ENCODE peak calls at places on chromosomes 4 and X, in seven cellular contexts. One of them, this sample, is unnamed.
A peak's percentile ranks its signal among the peaks of the same experiment; 100 is the strongest.

GRCh38 chrX:38142598-38142997 is 78.1 kb downstream of the SRPX start:
- DNase-seq in hypothalamus: no peak
- DNase-seq in activated naive CD8-positive, alpha-beta T cell treated with anti-CD3 and anti-CD28 coated beads, Interleukin-2, amount 50 U/mL, for 24 hours: no peak
- DNase-seq in SW 1271: no peak
- DNase-seq in GM23248: peak; percentile 48
- DNase-seq in CD8-positive, alpha-beta memory T cell: no peak
- DNase-seq in A549: no peak
- DNase-seq in this sample: peak; percentile 43

GRCh38 chr4:1501754-1502500 is 95.7 kb upstream of the NKX1-1 start:
- DNase-seq in A549: no peak
- DNase-seq in hypothalamus: no peak
- DNase-seq in SW 1271: no peak
- DNase-seq in GM23248: no peak
- DNase-seq in activated naive CD8-positive, alpha-beta T cell treated with anti-CD3 and anti-CD28 coated beads, Interleukin-2, amount 50 U/mL, for 24 hours: no peak
- DNase-seq in CD8-positive, alpha-beta memory T cell: no peak
- DNase-seq in this sample: no peak

GRCh38 chr4:121112530-121112929 is 40.2 kb upstream of the NDNF start:
- DNase-seq in activated naive CD8-positive, alpha-beta T cell treated with anti-CD3 and anti-CD28 coated beads, Interleukin-2, amount 50 U/mL, for 24 hours: no peak
- DNase-seq in CD8-positive, alpha-beta memory T cell: no peak
- DNase-seq in GM23248: peak; percentile 25
- DNase-seq in SW 1271: peak; percentile 1
- DNase-seq in hypothalamus: no peak
- DNase-seq in A549: no peak
- DNase-seq in this sample: no peak

GRCh38 chr4:128863314-128864075 is 54.0 kb downstream of the JADE1 start:
- DNase-seq in CD8-positive, alpha-beta memory T cell: peak; percentile 65
- DNase-seq in activated naive CD8-positive, alpha-beta T cell treated with anti-CD3 and anti-CD28 coated beads, Interleukin-2, amount 50 U/mL, for 24 hours: peak; percentile 71
- DNase-seq in SW 1271: peak; percentile 31
- DNase-seq in GM23248: peak; percentile 79
- DNase-seq in hypothalamus: peak; percentile 43
- DNase-seq in A549: peak; percentile 81
- DNase-seq in this sample: peak; percentile 80

GRCh38 chr4:77859256-77859655 is 3.4 kb upstream of the MRPL1 start:
- DNase-seq in GM23248: no peak
- DNase-seq in activated naive CD8-positive, alpha-beta T cell treated with anti-CD3 and anti-CD28 coated beads, Interleukin-2, amount 50 U/mL, for 24 hours: no peak
- DNase-seq in CD8-positive, alpha-beta memory T cell: no peak
- DNase-seq in hypothalamus: no peak
- DNase-seq in SW 1271: no peak
- DNase-seq in A549: no peak
- DNase-seq in this sample: no peak

GRCh38 chrX:45351478-45351877 is 150.8 kb upstream of the DIPK2B start:
- DNase-seq in hypothalamus: no peak
- DNase-seq in GM23248: peak; percentile 76
- DNase-seq in CD8-positive, alpha-beta memory T cell: no peak
- DNase-seq in A549: no peak
- DNase-seq in activated naive CD8-positive, alpha-beta T cell treated with anti-CD3 and anti-CD28 coated beads, Interleukin-2, amount 50 U/mL, for 24 hours: no peak
- DNase-seq in SW 1271: no peak
- DNase-seq in this sample: peak; percentile 69

GRCh38 chr4:52037730-52038108 is 380 bp downstream of the SGCB start:
- DNase-seq in hypothalamus: peak; percentile 49
- DNase-seq in activated naive CD8-positive, alpha-beta T cell treated with anti-CD3 and anti-CD28 coated beads, Interleukin-2, amount 50 U/mL, for 24 hours: peak; percentile 19
- DNase-seq in A549: peak; percentile 12
- DNase-seq in GM23248: peak; percentile 66
- DNase-seq in CD8-positive, alpha-beta memory T cell: no peak
- DNase-seq in SW 1271: peak; percentile 4
- DNase-seq in this sample: peak; percentile 33

GRCh38 chr4:74490736-74491135 is 45.8 kb downstream of the AREG start:
- DNase-seq in A549: no peak
- DNase-seq in GM23248: no peak
- DNase-seq in hypothalamus: no peak
- DNase-seq in SW 1271: no peak
- DNase-seq in CD8-positive, alpha-beta memory T cell: no peak
- DNase-seq in activated naive CD8-positive, alpha-beta T cell treated with anti-CD3 and anti-CD28 coated beads, Interleukin-2, amount 50 U/mL, for 24 hours: no peak
- DNase-seq in this sample: no peak

GRCh38 chr4:153759407-153760226 is at the start of gene RNF175:
- DNase-seq in GM23248: peak; percentile 31
- DNase-seq in activated naive CD8-positive, alpha-beta T cell treated with anti-CD3 and anti-CD28 coated beads, Interleukin-2, amount 50 U/mL, for 24 hours: peak; percentile 17
- DNase-seq in hypothalamus: no peak
- DNase-seq in A549: no peak
- DNase-seq in CD8-positive, alpha-beta memory T cell: no peak
- DNase-seq in SW 1271: no peak
- DNase-seq in this sample: no peak

GRCh38 chrX:103404225-103405008 is 28.1 kb downstream of the BEX3 start:
- DNase-seq in GM23248: peak; percentile 86
- DNase-seq in A549: peak; percentile 88
- DNase-seq in hypothalamus: peak; percentile 24
- DNase-seq in SW 1271: peak; percentile 59
- DNase-seq in activated naive CD8-positive, alpha-beta T cell treated with anti-CD3 and anti-CD28 coated beads, Interleukin-2, amount 50 U/mL, for 24 hours: peak; percentile 66
- DNase-seq in CD8-positive, alpha-beta memory T cell: no peak
- DNase-seq in this sample: peak; percentile 91

GRCh38 chr4:121246698-121247097 is 82.6 kb upstream of the TNIP3 start:
- DNase-seq in CD8-positive, alpha-beta memory T cell: no peak
- DNase-seq in hypothalamus: no peak
- DNase-seq in SW 1271: no peak
- DNase-seq in activated naive CD8-positive, alpha-beta T cell treated with anti-CD3 and anti-CD28 coated beads, Interleukin-2, amount 50 U/mL, for 24 hours: no peak
- DNase-seq in A549: no peak
- DNase-seq in GM23248: no peak
- DNase-seq in this sample: no peak

GRCh38 chr4:33831667-33832066 is 2412.6 kb downstream of the ARAP2 start:
- DNase-seq in SW 1271: peak; percentile 14
- DNase-seq in CD8-positive, alpha-beta memory T cell: no peak
- DNase-seq in hypothalamus: no peak
- DNase-seq in activated naive CD8-positive, alpha-beta T cell treated with anti-CD3 and anti-CD28 coated beads, Interleukin-2, amount 50 U/mL, for 24 hours: no peak
- DNase-seq in A549: no peak
- DNase-seq in GM23248: peak; percentile 67
- DNase-seq in this sample: peak; percentile 21

GRCh38 chrX:103586314-103586646 is 965 bp downstream of the TCEAL4 start:
- DNase-seq in activated naive CD8-positive, alpha-beta T cell treated with anti-CD3 and anti-CD28 coated beads, Interleukin-2, amount 50 U/mL, for 24 hours: no peak
- DNase-seq in A549: no peak
- DNase-seq in CD8-positive, alpha-beta memory T cell: no peak
- DNase-seq in SW 1271: no peak
- DNase-seq in GM23248: peak; percentile 37
- DNase-seq in hypothalamus: no peak
- DNase-seq in this sample: no peak

GRCh38 chr4:39655866-39656265 is 17.2 kb upstream of the SMIM14 start:
- DNase-seq in activated naive CD8-positive, alpha-beta T cell treated with anti-CD3 and anti-CD28 coated beads, Interleukin-2, amount 50 U/mL, for 24 hours: no peak
- DNase-seq in SW 1271: no peak
- DNase-seq in A549: peak; percentile 11
- DNase-seq in CD8-positive, alpha-beta memory T cell: no peak
- DNase-seq in GM23248: peak; percentile 38
- DNase-seq in hypothalamus: no peak
- DNase-seq in this sample: peak; percentile 10

GRCh38 chr4:8639021-8639420 is 46.5 kb downstream of the CPZ start:
- DNase-seq in hypothalamus: no peak
- DNase-seq in GM23248: no peak
- DNase-seq in activated naive CD8-positive, alpha-beta T cell treated with anti-CD3 and anti-CD28 coated beads, Interleukin-2, amount 50 U/mL, for 24 hours: no peak
- DNase-seq in A549: no peak
- DNase-seq in SW 1271: no peak
- DNase-seq in CD8-positive, alpha-beta memory T cell: no peak
- DNase-seq in this sample: no peak

GRCh38 chr4:141637565-141637964 is 1.2 kb downstream of the IL15 start:
- DNase-seq in A549: no peak
- DNase-seq in activated naive CD8-positive, alpha-beta T cell treated with anti-CD3 and anti-CD28 coated beads, Interleukin-2, amount 50 U/mL, for 24 hours: no peak
- DNase-seq in hypothalamus: no peak
- DNase-seq in CD8-positive, alpha-beta memory T cell: no peak
- DNase-seq in SW 1271: no peak
- DNase-seq in GM23248: peak; percentile 45
- DNase-seq in this sample: no peak

GRCh38 chr4:23921447-23921845 is 31.6 kb upstream of the PPARGC1A start:
- DNase-seq in hypothalamus: no peak
- DNase-seq in GM23248: no peak
- DNase-seq in SW 1271: no peak
- DNase-seq in A549: no peak
- DNase-seq in CD8-positive, alpha-beta memory T cell: no peak
- DNase-seq in activated naive CD8-positive, alpha-beta T cell treated with anti-CD3 and anti-CD28 coated beads, Interleukin-2, amount 50 U/mL, for 24 hours: no peak
- DNase-seq in this sample: no peak

GRCh38 chr4:182019148-182019652 is 224.0 kb upstream of the TENM3 start:
- DNase-seq in A549: no peak
- DNase-seq in SW 1271: no peak
- DNase-seq in hypothalamus: no peak
- DNase-seq in activated naive CD8-positive, alpha-beta T cell treated with anti-CD3 and anti-CD28 coated beads, Interleukin-2, amount 50 U/mL, for 24 hours: no peak
- DNase-seq in CD8-positive, alpha-beta memory T cell: no peak
- DNase-seq in GM23248: no peak
- DNase-seq in this sample: no peak

This sample was measured in IMR-90.